ENCODE peak calls at places on chromosome 12, in ten cellular contexts. W is dorsolateral prefrontal cortex, E is GM23338, U is suprapubic skin, C is A549, I is fibroblast of lung, N is neural progenitor cell, V is astrocyte, P is ovary, O is NB4. H is an unnamed sample.

GRCh38 chr12:116532428-116532827 is 26.8 kb upstream of the MAP1LC3B2 start:
- DNase-seq in W (no peak), E (no peak), U (no peak), C (no peak), I (no peak), N (no peak), V (no peak), P (no peak), O (no peak), H (no peak)

GRCh38 chr12:30795660-30796507 is 41.1 kb upstream of the CAPRIN2 start:
- DNase-seq in W (no peak), E (peak), U (peak), C (peak), I (peak), N (peak), V (peak), P (peak), O (peak), H (peak)

GRCh38 chr12:80681287-80681686 is 26.1 kb upstream of the MYF6 start:
- DNase-seq in W (no peak), E (no peak), U (no peak), C (no peak), I (no peak), N (no peak), V (no peak), P (no peak), O (no peak), H (no peak)

GRCh38 chr12:12976366-12976765 is 23.7 kb downstream of the HEBP1 start:
- DNase-seq in W (no peak), E (no peak), U (no peak), C (peak), I (peak), N (no peak), V (peak), P (no peak), O (no peak), H (no peak)

GRCh38 chr12:67720383-67720856 is 71.9 kb downstream of the DYRK2 start:
- DNase-seq in W (no peak), E (no peak), U (no peak), C (no peak), I (peak), N (no peak), V (peak), P (no peak), O (no peak), H (no peak)

GRCh38 chr12:128509170-128509569 is 242.2 kb downstream of the TMEM132C start:
- DNase-seq in W (no peak), E (no peak), U (no peak), C (no peak), I (no peak), N (no peak), V (no peak), P (no peak), O (no peak), H (no peak)

GRCh38 chr12:125187780-125188741 is 122.8 kb downstream of the AACS start:
- DNase-seq in W (no peak), E (peak), U (no peak), C (no peak), I (no peak), N (peak), V (no peak), P (no peak), O (no peak), H (no peak)

GRCh38 chr12:115998119-115998633 is 279.3 kb downstream of the MED13L start:
- DNase-seq in W (no peak), E (peak), U (no peak), C (peak), I (peak), N (peak), V (peak), P (no peak), O (peak), H (no peak)

GRCh38 chr12:2417761-2418160 is 365.0 kb downstream of the CACNA1C start:
- DNase-seq in W (no peak), E (peak), U (no peak), C (no peak), I (no peak), N (no peak), V (no peak), P (no peak), O (no peak), H (no peak)

GRCh38 chr12:117155278-117156060 is 34.8 kb downstream of the FBXO21 start:
- DNase-seq in W (no peak), E (peak), U (peak), C (peak), I (peak), N (peak), V (peak), P (peak), O (peak), H (peak)

GRCh38 chr12:122508163-122508562 is 7.4 kb upstream of the ZCCHC8 start:
- DNase-seq in W (no peak), E (no peak), U (no peak), C (no peak), I (no peak), N (no peak), V (no peak), P (no peak), O (no peak), H (no peak)

GRCh38 chr12:115736360-115736759 is 541.1 kb downstream of the MED13L start:
- DNase-seq in W (no peak), E (no peak), U (no peak), C (no peak), I (no peak), N (no peak), V (no peak), P (no peak), O (no peak), H (no peak)

GRCh38 chr12:116928504-116928903 is 17.8 kb downstream of the FBXW8 start:
- DNase-seq in W (no peak), E (no peak), U (no peak), C (no peak), I (no peak), N (no peak), V (no peak), P (no peak), O (no peak), H (no peak)

GRCh38 chr12:111367661-111368221 is 1.2 kb downstream of the PHETA1 start:
- DNase-seq in W (no peak), E (no peak), U (no peak), C (no peak), I (peak), N (no peak), V (no peak), P (no peak), O (no peak), H (no peak)

GRCh38 chr12:60172696-60173095 is 576.9 kb downstream of the SLC16A7 start:
- DNase-seq in W (no peak), E (no peak), U (no peak), C (no peak), I (no peak), N (no peak), V (no peak), P (no peak), O (no peak), H (no peak)

GRCh38 chr12:32084017-32084688 is 22.5 kb upstream of the BICD1 start:
- DNase-seq in W (no peak), E (no peak), U (no peak), C (no peak), I (peak), N (no peak), V (no peak), P (no peak), O (no peak), H (no peak)

GRCh38 chr12:15631007-15631715 is 158.0 kb downstream of the EPS8 start:
- DNase-seq in W (no peak), E (no peak), U (no peak), C (no peak), I (no peak), N (no peak), V (no peak), P (no peak), O (no peak), H (no peak)

GRCh38 chr12:62697893-62698292 is 231.3 kb downstream of the MON2 start:
- DNase-seq in W (no peak), E (no peak), U (no peak), C (no peak), I (no peak), N (no peak), V (no peak), P (no peak), O (no peak), H (no peak)

GRCh38 chr12:265096-265495 is 2.5 kb upstream of the SLC6A13 start:
- DNase-seq in W (no peak), E (no peak), U (no peak), C (no peak), I (no peak), N (no peak), V (no peak), P (no peak), O (no peak), H (no peak)

GRCh38 chr12:117486840-117487659 is 125.6 kb upstream of the NOS1 start:
- DNase-seq in W (no peak), E (no peak), U (no peak), C (peak), I (peak), N (no peak), V (peak), P (no peak), O (no peak), H (peak)

GRCh38 chr12:12608557-12608957 is 3.1 kb upstream of the CREBL2 start:
- DNase-seq in W (no peak), E (no peak), U (no peak), C (peak), I (peak), N (no peak), V (no peak), P (no peak), O (peak), H (no peak)

GRCh38 chr12:62194616-62195015 is 65.6 kb upstream of the USP15 start:
- DNase-seq in W (no peak), E (no peak), U (no peak), C (no peak), I (peak), N (no peak), V (peak), P (no peak), O (no peak), H (no peak)

GRCh38 chr12:104750061-104750460 is 208.0 kb downstream of the SLC41A2 start:
- DNase-seq in W (no peak), E (no peak), U (no peak), C (no peak), I (peak), N (no peak), V (peak), P (no peak), O (peak), H (no peak)

GRCh38 chr12:121917950-121918678 is at the start of gene CFAP251:
- DNase-seq in W (peak), E (peak), U (peak), C (no peak), I (peak), N (peak), V (peak), P (peak), O (no peak), H (peak)

GRCh38 chr12:57368349-57369095 is 62.3 kb downstream of the R3HDM2 start:
- DNase-seq in W (no peak), E (peak), U (no peak), C (peak), I (no peak), N (no peak), V (no peak), P (no peak), O (no peak), H (no peak)

GRCh38 chr12:31647106-31647505 is 12.4 kb upstream of the ETFBKMT start:
- DNase-seq in W (no peak), E (no peak), U (no peak), C (no peak), I (no peak), N (no peak), V (no peak), P (no peak), O (peak), H (no peak)

GRCh38 chr12:109188108-109188712 is 71.8 kb downstream of the ACACB start:
- DNase-seq in W (no peak), E (no peak), U (no peak), C (no peak), I (no peak), N (no peak), V (no peak), P (no peak), O (no peak), H (no peak)
- H3K4me3 ChIP-seq in W (no peak), E (no peak), U (no peak), C (no peak), I (no peak), N (no peak), V (no peak), P (no peak), O (no peak), H (no peak)

DNA sequence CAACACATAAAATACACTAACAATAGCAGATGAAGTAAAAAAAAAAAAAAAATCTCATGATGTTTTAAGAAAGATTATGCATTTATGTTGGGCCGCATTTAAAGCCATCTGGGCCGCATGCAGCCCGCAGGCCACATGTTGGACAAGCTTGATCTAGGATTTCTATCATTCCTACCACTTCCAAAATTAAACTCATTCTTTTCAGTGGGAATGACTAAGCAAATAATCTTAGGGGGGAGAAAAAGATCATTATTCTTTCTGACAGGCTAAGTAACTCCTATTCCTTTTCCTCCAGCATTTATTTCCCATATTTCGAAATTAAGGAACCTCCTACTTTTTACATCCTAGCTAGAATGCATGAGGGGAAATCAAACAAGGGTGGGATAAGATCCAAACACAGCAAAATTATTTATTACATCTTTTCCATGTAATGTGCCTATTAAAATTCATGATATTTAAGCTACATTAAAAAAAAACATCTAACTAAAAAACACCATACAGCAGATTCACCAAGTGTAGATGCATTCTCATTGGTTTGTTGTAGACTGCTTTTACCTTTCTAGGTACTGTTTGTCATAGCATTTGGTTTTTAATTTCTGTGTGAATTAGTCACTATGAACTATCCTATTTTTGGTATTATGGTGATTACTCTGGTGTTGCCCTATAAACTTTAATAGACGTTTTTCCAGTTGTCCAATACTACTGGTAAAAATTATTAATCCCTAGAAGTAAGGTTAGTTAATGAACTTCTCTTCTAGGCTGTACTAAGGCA is 76.1 kb downstream of the RASSF8 start:
- DNase-seq in W (no peak), E (no peak), U (no peak), C (no peak), I (peak), N (no peak), V (peak), P (no peak), O (no peak), H (no peak)
- TF ChIP-seq CTCF in W (no peak), E (no peak), U (no peak), C (no peak), I (no peak), N (no peak), V (no peak), P (no peak), O (no peak), H (no peak)

DNA sequence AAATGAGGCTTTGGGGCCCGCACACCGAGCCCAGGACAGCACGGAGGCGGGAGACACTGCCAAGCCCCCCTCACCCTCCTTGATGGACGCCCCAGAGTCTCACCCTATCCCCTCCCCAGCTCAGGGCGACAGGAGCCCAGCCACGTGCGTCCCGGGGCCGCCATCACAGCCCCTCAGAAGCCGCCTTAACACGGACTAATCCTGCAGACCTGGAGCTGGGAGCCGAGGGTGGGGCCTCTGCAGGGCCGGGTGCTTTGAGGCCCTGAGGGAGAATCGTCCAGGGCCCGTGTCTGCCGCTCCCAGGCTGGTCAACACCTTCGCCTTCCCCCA is 79.7 kb upstream of the FBRSL1 start:
- DNase-seq in W (no peak), E (no peak), U (no peak), C (no peak), I (no peak), N (no peak), V (no peak), P (no peak), O (no peak), H (no peak)
- H3K4me3 ChIP-seq in W (no peak), E (no peak), U (no peak), C (no peak), I (no peak), N (no peak), V (no peak), P (no peak), O (no peak), H (no peak)

DNA sequence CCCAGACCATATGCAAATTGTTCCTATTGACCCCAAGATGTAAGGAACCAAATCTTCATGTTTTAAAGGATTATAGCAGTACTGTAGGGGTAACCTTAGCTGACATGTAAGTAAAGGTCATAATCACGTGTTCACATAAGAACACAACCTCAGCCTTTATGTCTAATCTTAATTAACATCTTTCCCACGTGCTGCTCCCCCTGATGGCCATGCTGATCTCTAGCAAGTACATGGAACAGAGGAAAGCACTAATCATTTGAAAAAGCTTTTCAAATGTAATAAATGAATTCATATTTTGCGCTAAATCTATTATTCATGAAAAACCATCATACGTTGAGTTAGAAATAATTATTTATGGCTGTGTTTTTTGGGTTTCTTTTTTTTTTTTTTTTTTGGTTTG is 30.5 kb upstream of the ITPR2 start:
- DNase-seq in W (no peak), E (peak), U (no peak), C (no peak), I (no peak), N (peak), V (no peak), P (no peak), O (peak), H (no peak)
- TF ChIP-seq CTCF in W (no peak), E (peak), U (no peak), C (no peak), I (peak), N (peak), V (peak), P (no peak), O (peak), H (peak)